ENCODE peak calls at places on chromosomes 13 and 19, in five cellular contexts. W, S, H, I and A are unnamed samples.

GRCh38 chr13:41563501-41564001 is 106.2 kb downstream of the RGCC start:
- DNase-seq in S (peak; percentile 50), H (no peak), W (no peak), I (no peak), A (no peak)

GRCh38 chr19:3656073-3656746 is 29.6 kb upstream of the CACTIN start:
- DNase-seq in W (no peak), I (no peak), S (peak; percentile 13), H (no peak), A (no peak)

GRCh38 chr13:33524086-33524485 is 238.5 kb upstream of the STARD13 start:
- DNase-seq in W (peak; percentile 25), H (no peak), I (no peak), S (peak; percentile 92), A (no peak)

GRCh38 chr19:34319785-34320184 is 45.2 kb upstream of the GPI start:
- DNase-seq in I (no peak), W (no peak), H (no peak), S (peak; percentile 80), A (no peak)

GRCh38 chr19:3366104-3366760 is at the start of gene NFIC:
- DNase-seq in W (peak; percentile 83), H (no peak), S (peak; percentile 79), I (peak; percentile 87), A (no peak)

GRCh38 chr13:49084961-49085360 is 109.2 kb downstream of the FNDC3A start:
- DNase-seq in H (no peak), W (no peak), I (no peak), S (no peak), A (no peak)

GRCh38 chr13:47661076-47661475 is 340.0 kb downstream of the SUCLA2 start:
- DNase-seq in I (no peak), W (no peak), S (peak; percentile 85), H (no peak), A (no peak)

GRCh38 chr13:93752506-93752905 is 525.9 kb downstream of the GPC6 start:
- DNase-seq in W (no peak), S (no peak), I (peak; percentile 29), H (no peak), A (no peak)

GRCh38 chr13:111397202-111397880 is 76.9 kb downstream of the TEX29 start:
- DNase-seq in W (no peak), H (no peak), I (no peak), S (no peak), A (no peak)

GRCh38 chr13:48615017-48615416 is 38.7 kb upstream of the CYSLTR2 start:
- DNase-seq in W (no peak), I (no peak), S (no peak), H (no peak), A (no peak)

GRCh38 chr13:94214979-94215378 is 264.5 kb downstream of the DCT start:
- DNase-seq in S (no peak), W (no peak), H (no peak), I (no peak), A (no peak)

GRCh38 chr13:36154567-36155231 is 23.5 kb upstream of the DCLK1 start:
- DNase-seq in W (no peak), H (no peak), S (no peak), I (peak; percentile 54), A (no peak)

GRCh38 chr19:11767633-11768133 is 883 bp downstream of the ZNF441 start:
- DNase-seq in H (no peak), I (peak; percentile 30), S (peak; percentile 37), W (peak; percentile 60), A (peak; percentile 13)

DNA sequence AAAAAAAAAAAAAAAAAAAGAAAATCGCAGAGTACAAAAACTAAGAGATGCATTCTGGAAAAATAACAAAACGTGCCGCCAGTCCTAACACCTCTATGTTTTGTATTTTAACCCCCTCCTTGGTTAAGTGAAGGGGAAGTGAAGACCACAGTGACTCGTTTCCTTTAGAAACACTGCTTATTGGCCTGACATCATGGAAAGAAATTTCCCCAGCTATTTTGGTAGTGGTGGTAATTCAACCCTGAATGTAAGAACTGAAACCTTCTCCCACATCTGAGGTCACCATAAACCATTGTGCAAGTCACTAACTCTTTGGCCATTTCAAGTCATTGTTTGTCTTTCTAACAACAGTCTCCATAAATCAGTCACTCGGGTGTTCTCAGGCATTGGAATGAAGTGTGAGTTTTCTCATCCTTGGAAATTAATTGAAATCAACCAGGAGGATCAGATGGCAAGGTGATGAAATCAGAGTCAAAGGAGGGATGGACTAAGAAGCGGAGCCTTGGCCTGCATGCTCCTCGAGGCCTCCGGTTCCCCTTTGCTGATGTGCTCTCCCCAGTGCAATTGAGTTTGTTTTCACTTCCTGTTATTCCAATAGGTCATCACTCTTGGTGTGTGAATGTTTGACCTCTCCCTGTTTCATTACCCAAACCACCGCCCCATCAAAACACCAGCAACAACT is 443.9 kb downstream of the FGF9 start:
- DNase-seq in I (peak; percentile 30), S (peak; percentile 78), W (no peak), H (no peak), A (peak; percentile 30)
- TF ChIP-seq POLR2A in I (no peak), S (no peak), W (no peak), H (no peak), A (peak; percentile 23)

GRCh38 chr19:37905936-37906867 is at the start of gene WDR87:
- DNase-seq in H (no peak), W (peak; percentile 45), I (peak; percentile 30), S (no peak), A (peak; percentile 41)
- TF ChIP-seq POLR2A in H (no peak), W (no peak), I (no peak), S (no peak), A (no peak)

GRCh38 chr13:23865898-23866297 is 23.3 kb downstream of the MIPEP start:
- DNase-seq in H (no peak), I (no peak), W (no peak), S (no peak), A (no peak)

GRCh38 chr13:23865065-23865464 is 24.1 kb downstream of the MIPEP start:
- DNase-seq in H (no peak), S (peak; percentile 19), I (no peak), W (no peak), A (no peak)

GRCh38 chr13:23867027-23867491 is 22.1 kb downstream of the MIPEP start:
- DNase-seq in H (no peak), I (no peak), S (peak; percentile 85), W (no peak), A (no peak)

GRCh38 chr13:23868521-23868920 is 20.7 kb downstream of the MIPEP start:
- DNase-seq in W (no peak), I (no peak), H (no peak), S (peak; percentile 95), A (no peak)

DNA sequence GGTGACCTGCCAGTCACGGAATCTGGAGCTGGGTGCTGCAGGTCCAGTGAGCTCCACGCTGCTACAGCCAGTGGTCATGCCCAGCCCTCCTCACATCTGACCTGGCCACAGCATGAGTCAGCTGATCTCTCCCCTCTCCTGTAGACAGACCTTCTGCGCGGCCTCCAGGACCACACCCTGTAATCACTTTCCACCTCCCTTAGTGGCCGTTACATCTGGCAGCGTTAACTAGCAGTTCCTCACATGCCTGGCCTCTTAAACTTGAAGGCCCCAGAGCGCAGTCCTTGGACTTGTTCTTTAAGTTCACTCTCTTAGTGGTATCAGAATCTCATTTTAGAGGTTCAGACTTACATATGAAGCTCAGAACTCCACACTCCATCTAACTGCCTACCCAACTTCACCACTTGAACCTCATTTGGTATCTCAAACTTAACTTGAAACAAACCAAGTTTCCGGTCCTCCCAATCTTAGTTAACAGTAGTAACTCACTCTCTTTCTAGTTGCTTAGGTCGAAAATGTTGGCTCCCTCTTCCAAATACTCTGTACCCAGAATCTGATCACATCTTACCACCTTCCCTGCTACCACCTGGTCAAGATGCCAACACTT is 22.7 kb downstream of the MIPEP start:
- DNase-seq in W (no peak), H (no peak), S (peak; percentile 15), I (no peak), A (no peak)
- TF ChIP-seq POLR2A in W (no peak), H (no peak), S (no peak), I (no peak), A (no peak)

GRCh38 chr19:7238091-7238490 is 56.1 kb downstream of the INSR start:
- DNase-seq in H (no peak), I (no peak), W (no peak), S (no peak), A (no peak)

GRCh38 chr19:7246601-7247000 is 47.6 kb downstream of the INSR start:
- DNase-seq in S (no peak), I (no peak), W (no peak), H (no peak), A (no peak)

GRCh38 chr19:7247160-7247559 is 47.1 kb downstream of the INSR start:
- DNase-seq in S (no peak), I (no peak), W (no peak), H (no peak), A (no peak)

GRCh38 chr19:7242601-7243258 is 51.5 kb downstream of the INSR start:
- DNase-seq in I (no peak), S (peak; percentile 64), H (no peak), W (no peak), A (no peak)
- TF ChIP-seq POLR2A in I (no peak), S (no peak), H (no peak), W (no peak), A (no peak)

GRCh38 chr19:13841339-13842293 is 35.3 kb upstream of the NANOS3 start:
- DNase-seq in H (no peak), W (peak; percentile 52), S (no peak), I (peak; percentile 78), A (no peak)
- TF ChIP-seq POLR2A in H (peak; percentile 51), W (peak; percentile 56), S (peak; percentile 19), I (peak; percentile 15), A (no peak)

DNA sequence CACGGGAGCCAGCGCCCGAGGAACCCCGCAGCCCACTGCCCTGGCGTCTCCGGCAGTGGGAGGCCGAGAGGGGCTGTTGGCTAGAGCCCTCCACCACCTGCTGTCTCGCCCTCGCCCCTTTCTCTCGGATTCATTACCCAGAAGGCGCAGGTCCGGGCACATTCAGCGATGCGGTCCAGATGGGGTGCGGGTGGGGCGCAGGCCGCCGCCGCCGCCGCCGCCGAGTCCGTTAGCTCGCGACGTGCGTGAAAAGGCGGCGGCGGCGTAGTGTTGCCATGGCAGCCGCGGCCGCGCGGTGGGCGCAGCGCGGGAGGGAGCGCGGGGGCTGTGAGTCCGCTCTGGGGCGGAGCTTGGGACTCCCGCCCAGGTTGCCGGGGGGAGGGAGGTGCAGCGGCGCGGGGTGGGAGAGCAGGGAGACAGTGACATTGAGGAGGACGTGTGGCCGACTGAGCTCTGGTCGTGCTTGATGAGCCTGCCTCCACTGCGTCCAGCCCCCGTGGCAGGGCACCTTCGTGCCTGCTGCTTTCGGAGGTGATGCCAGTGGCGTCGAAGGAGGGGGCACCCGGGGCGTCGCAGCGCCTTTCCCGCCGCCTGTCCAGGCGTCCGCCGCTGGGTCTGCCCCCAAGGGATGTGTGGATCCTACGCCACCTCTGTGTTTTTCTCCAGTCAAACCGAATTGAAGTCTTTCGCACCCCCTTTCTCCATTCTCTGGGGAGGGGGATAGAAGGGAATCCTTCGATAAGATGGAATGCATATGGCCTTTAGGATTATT is at the start of gene KATNAL1:
- DNase-seq in H (peak; percentile 10), I (peak; percentile 89), W (peak; percentile 66), S (peak; percentile 57), A (peak; percentile 53)
- TF ChIP-seq POLR2A in H (peak; percentile 34), I (peak; percentile 66), W (peak; percentile 41), S (peak; percentile 7), A (peak; percentile 72)

GRCh38 chr19:48877900-48878218 is 5.6 kb downstream of the PPP1R15A start:
- DNase-seq in H (no peak), S (no peak), I (no peak), W (no peak), A (no peak)
- TF ChIP-seq POLR2A in H (no peak), S (no peak), I (no peak), W (no peak), A (no peak)